ENCODE peak calls at places on chromosome 1, in seven cellular contexts. Y, M, C, X, S, J and T are unnamed samples.

GRCh38 chr1:116494351-116494692 is 76.5 kb downstream of the CD58 start:
- DNase-seq in Y (no peak), M (no peak), C (no peak), X (no peak), S (no peak), J (no peak), T (no peak)

GRCh38 chr1:7531562-7532340 is 239.3 kb upstream of the VAMP3 start:
- DNase-seq in Y (no peak), M (no peak), C (no peak), X (no peak), S (no peak), J (no peak), T (no peak)

GRCh38 chr1:177392336-177392735 is 221.6 kb downstream of the BRINP2 start:
- DNase-seq in Y (no peak), M (no peak), C (no peak), X (no peak), S (no peak), J (no peak), T (no peak)

GRCh38 chr1:175338447-175339135 is 146.0 kb upstream of the KIAA0040 start:
- DNase-seq in Y (no peak), M (no peak), C (no peak), X (peak; percentile 80), S (no peak), J (no peak), T (no peak)

GRCh38 chr1:67338642-67339041 is 31.0 kb downstream of the IL12RB2 start:
- DNase-seq in Y (no peak), M (no peak), C (peak; percentile 15), X (peak; percentile 7), S (no peak), J (no peak), T (no peak)

GRCh38 chr1:67333603-67334002 is 25.9 kb downstream of the IL12RB2 start:
- DNase-seq in Y (no peak), M (no peak), C (no peak), X (no peak), S (no peak), J (no peak), T (no peak)

GRCh38 chr1:168312718-168313604 is 32.3 kb downstream of the TBX19 start:
- DNase-seq in Y (no peak), M (no peak), C (peak; percentile 41), X (no peak), S (no peak), J (no peak), T (no peak)

GRCh38 chr1:47659141-47659540 is 221.3 kb downstream of the FOXD2 start:
- DNase-seq in Y (no peak), M (no peak), C (no peak), X (no peak), S (no peak), J (no peak), T (peak; percentile 23)

GRCh38 chr1:181260994-181261393 is 172.5 kb downstream of the IER5 start:
- DNase-seq in Y (no peak), M (no peak), C (no peak), X (no peak), S (no peak), J (no peak), T (no peak)

GRCh38 chr1:189697113-189697512 is 780.6 kb downstream of the BRINP3 start:
- DNase-seq in Y (no peak), M (no peak), C (no peak), X (no peak), S (no peak), J (no peak), T (peak; percentile 67)

GRCh38 chr1:245512181-245512888 is 357.6 kb downstream of the KIF26B start:
- DNase-seq in Y (no peak), M (no peak), C (no peak), X (no peak), S (no peak), J (peak; percentile 31), T (no peak)

GRCh38 chr1:19640363-19641316 is 3.5 kb upstream of the NBL1 start:
- DNase-seq in Y (no peak), M (no peak), C (peak; percentile 26), X (no peak), S (no peak), J (no peak), T (peak; percentile 83)

GRCh38 chr1:212485895-212486590 is 53.3 kb downstream of the NENF start:
- DNase-seq in Y (peak; percentile 88), M (peak; percentile 96), C (peak; percentile 97), X (no peak), S (peak; percentile 71), J (peak; percentile 92), T (no peak)

GRCh38 chr1:172085372-172085771 is 244.1 kb downstream of the DNM3 start:
- DNase-seq in Y (no peak), M (no peak), C (no peak), X (no peak), S (no peak), J (no peak), T (no peak)

GRCh38 chr1:245060684-245061374 is 94.0 kb upstream of the KIF26B start:
- DNase-seq in Y (no peak), M (peak; percentile 92), C (peak; percentile 38), X (no peak), S (peak; percentile 60), J (peak; percentile 9), T (no peak)

GRCh38 chr1:11684070-11684469 is 3.1 kb upstream of the MAD2L2 start:
- DNase-seq in Y (no peak), M (no peak), C (no peak), X (no peak), S (no peak), J (no peak), T (no peak)

GRCh38 chr1:87598429-87598828 is 269.7 kb downstream of the LMO4 start:
- DNase-seq in Y (no peak), M (no peak), C (no peak), X (no peak), S (no peak), J (no peak), T (no peak)
- TF ChIP-seq CTCF in Y (no peak), M (no peak), C (no peak), X (peak; percentile 43), S (no peak), J (peak; percentile 13), T (no peak)

DNA sequence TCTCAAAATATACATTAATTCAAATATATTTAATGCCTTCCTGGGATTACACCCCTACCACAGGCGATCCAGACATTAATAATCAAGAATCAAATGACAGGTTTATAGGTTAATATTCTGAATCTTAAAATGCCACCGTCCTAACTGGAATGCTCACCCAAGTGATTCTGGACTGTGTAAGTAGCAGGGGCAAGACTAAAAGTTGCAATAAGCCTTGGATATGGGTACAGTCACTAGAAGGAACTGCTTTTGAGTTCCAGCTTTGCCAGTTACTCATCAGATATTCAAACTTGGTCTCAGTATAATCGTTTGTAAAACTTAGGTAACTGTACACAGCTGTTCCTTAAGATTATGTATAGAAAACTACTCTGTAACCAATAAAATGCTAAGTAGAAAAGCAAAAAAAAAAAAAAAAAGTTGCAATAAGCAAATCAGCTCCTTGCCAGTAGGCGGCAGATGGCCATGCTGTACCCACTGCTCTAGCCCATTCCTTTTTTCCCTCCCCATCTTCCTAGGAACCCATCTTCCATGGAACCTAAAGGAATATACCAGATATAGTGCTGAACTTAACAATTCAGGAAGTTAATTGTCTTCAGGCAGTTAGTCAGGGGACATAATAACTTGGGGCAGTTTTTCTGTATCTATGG is 10.5 kb downstream of the RO60 start:
- DNase-seq in Y (no peak), M (no peak), C (no peak), X (peak; percentile 38), S (no peak), J (peak; percentile 29), T (no peak)
- TF ChIP-seq CTCF in Y (no peak), M (peak; percentile 32), C (peak; percentile 21), X (peak; percentile 79), S (no peak), J (peak; percentile 50), T (no peak)

DNA sequence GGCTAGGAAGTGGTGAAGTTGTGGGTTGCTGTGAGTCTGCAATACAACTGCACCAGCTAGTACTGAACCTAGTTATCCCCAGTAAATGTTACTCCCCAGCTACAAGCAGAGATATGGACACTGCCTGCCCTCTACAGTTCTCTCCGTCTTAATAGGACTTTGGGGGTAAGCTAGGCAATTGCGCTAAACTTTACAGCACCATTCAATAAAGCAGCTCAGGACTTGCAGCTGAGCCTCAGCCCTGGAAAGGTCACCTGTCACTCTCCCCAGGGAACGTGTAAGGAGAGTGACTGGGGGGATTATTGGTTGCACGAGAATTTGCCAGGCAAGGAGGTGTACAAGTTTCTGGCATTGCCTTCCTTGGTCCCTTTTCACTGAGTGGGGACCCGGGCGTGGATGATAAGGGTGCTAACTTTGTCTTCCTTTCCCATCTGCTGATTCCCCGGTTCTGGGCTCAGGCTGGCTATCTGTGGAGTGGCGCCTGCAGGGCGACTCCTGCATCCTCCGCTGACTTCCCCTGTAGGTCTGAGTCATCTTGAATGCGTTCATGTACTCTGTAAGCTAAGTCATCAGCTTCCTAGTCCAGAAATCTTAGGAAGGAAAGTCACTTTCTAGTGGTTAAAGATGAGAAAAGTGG is 71.2 kb upstream of the CNTN2 start:
- DNase-seq in Y (no peak), M (peak; percentile 70), C (peak; percentile 63), X (no peak), S (no peak), J (peak; percentile 78), T (no peak)
- TF ChIP-seq CTCF in Y (no peak), M (no peak), C (no peak), X (no peak), S (no peak), J (no peak), T (no peak)

GRCh38 chr1:233610628-233611027 is 3.3 kb upstream of the KCNK1 start:
- DNase-seq in Y (no peak), M (no peak), C (no peak), X (no peak), S (no peak), J (no peak), T (no peak)

GRCh38 chr1:233614743-233615521 is 1.0 kb downstream of the KCNK1 start:
- DNase-seq in Y (peak; percentile 62), M (no peak), C (no peak), X (no peak), S (peak; percentile 23), J (no peak), T (no peak)

GRCh38 chr1:233615571-233615970 is 1.7 kb downstream of the KCNK1 start:
- DNase-seq in Y (no peak), M (no peak), C (no peak), X (no peak), S (no peak), J (no peak), T (no peak)

GRCh38 chr1:233614173-233614742 is 352 bp downstream of the KCNK1 start:
- DNase-seq in Y (peak; percentile 73), M (peak; percentile 43), C (peak; percentile 19), X (no peak), S (peak; percentile 51), J (peak; percentile 49), T (no peak)

DNA sequence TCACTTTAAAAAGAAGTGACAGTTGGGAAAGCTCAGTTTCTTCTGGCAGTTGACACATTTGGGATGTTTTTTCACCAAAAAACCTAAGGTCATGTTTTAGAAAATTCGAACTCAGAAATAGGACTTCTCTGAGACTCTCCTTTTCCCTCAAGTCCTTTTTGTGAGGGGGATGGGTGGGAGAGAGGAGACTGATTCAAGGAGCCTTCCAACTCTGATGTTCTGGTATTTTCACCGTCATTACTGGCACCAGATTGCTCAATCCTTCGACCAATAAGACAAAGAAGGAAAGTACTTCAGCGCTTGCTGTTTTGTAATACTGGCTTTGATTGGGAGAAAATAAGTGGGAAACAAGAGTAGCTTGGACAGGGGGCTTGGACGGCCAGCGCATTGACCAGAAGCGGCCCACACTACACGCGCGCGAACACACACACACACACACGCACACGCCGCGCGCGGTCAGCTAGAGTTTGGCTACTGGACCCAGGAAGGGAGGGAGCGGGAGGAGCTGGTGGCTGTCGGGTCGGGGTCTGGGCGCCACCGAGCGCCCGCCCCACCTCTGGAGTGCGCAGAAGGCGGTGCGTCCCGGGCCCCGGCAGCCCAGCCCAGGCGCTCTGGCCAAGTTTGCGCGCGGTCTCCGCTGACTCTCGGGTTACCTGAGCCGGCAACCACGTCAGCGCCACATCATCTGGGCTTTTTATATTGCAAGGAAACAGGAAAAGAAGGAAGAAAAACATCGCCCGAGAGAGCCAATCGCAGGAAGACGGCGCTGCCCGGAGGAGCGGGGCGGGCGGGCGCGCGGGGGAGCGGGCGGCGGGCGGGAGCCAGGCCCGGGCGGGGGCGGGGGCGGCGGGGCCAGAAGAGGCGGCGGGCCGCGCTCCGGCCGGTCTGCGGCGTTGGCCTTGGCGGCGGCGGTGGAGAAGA is at the start of gene KCNK1:
- DNase-seq in Y (peak; percentile 91), M (peak; percentile 89), C (peak; percentile 65), X (no peak), S (peak; percentile 88), J (peak; percentile 95), T (peak; percentile 87)
- TF ChIP-seq CTCF in Y (no peak), M (no peak), C (no peak), X (no peak), S (no peak), J (no peak), T (no peak)